ENCODE peak calls at places on chromosomes 6 and 20, in eight cellular contexts. M is activated CD4-positive, alpha-beta memory T cell treated with anti-CD3 and anti-CD28 coated beads for 36 hours; K is HCEC 1CT; X is AG20443; V is T-helper 2 cell; Y is tibial artery; P is T-helper 1 cell; B is left lung. D is an unnamed sample.

GRCh38 chr20:40630723-40631631 is 58.1 kb downstream of the MAFB start:
- DNase-seq in M (no peak), K (no peak), X (no peak), V (no peak), Y (no peak), P (no peak), B (no peak), D (no peak)

GRCh38 chr6:14612016-14612415 is 494.4 kb downstream of the CD83 start:
- DNase-seq in M (no peak), K (peak), X (peak), V (no peak), Y (no peak), P (no peak), B (no peak), D (no peak)

GRCh38 chr6:128358111-128358780 is 162.2 kb downstream of the PTPRK start:
- DNase-seq in M (no peak), K (no peak), X (peak), V (no peak), Y (no peak), P (no peak), B (no peak), D (no peak)

GRCh38 chr6:3881722-3882421 is 32.7 kb downstream of the FAM50B start:
- DNase-seq in M (no peak), K (no peak), X (no peak), V (no peak), Y (peak), P (no peak), B (no peak), D (no peak)

GRCh38 chr20:62040933-62041332 is 24.7 kb downstream of the TAF4 start:
- DNase-seq in M (no peak), K (no peak), X (no peak), V (no peak), Y (no peak), P (no peak), B (no peak), D (no peak)

GRCh38 chr20:58702859-58703648 is 10.5 kb downstream of the NPEPL1 start:
- DNase-seq in M (peak), K (no peak), X (no peak), V (no peak), Y (no peak), P (no peak), B (peak), D (no peak)

GRCh38 chr6:63527658-63528514 is 44.4 kb upstream of the LOC128125822 start:
- DNase-seq in M (no peak), K (peak), X (peak), V (no peak), Y (no peak), P (no peak), B (peak), D (no peak)

GRCh38 chr6:27303613-27304272 is 8.3 kb downstream of the POM121L2 start:
- DNase-seq in M (no peak), K (no peak), X (no peak), V (no peak), Y (no peak), P (no peak), B (no peak), D (no peak)

GRCh38 chr6:156867121-156867520 is 89.9 kb downstream of the ARID1B start:
- DNase-seq in M (no peak), K (no peak), X (no peak), V (no peak), Y (no peak), P (no peak), B (no peak), D (no peak)

GRCh38 chr6:80210618-80211017 is 104.1 kb downstream of the BCKDHB start:
- DNase-seq in M (no peak), K (no peak), X (no peak), V (no peak), Y (no peak), P (no peak), B (no peak), D (no peak)

GRCh38 chr6:108789475-108789874 is 58.7 kb upstream of the ARMC2 start:
- DNase-seq in M (no peak), K (no peak), X (no peak), V (no peak), Y (no peak), P (no peak), B (no peak), D (no peak)

GRCh38 chr20:46557231-46557956 is 6.9 kb upstream of the OCSTAMP start:
- DNase-seq in M (no peak), K (peak), X (peak), V (no peak), Y (no peak), P (no peak), B (no peak), D (peak)

GRCh38 chr6:7138921-7139358 is 31.2 kb downstream of the RREB1 start:
- DNase-seq in M (peak), K (no peak), X (no peak), V (no peak), Y (no peak), P (no peak), B (no peak), D (no peak)

GRCh38 chr6:161838306-161839035 is 564.6 kb upstream of the AGPAT4 start:
- DNase-seq in M (no peak), K (no peak), X (no peak), V (no peak), Y (no peak), P (no peak), B (no peak), D (no peak)

GRCh38 chr6:17705428-17705777 is 1.3 kb downstream of the NUP153 start:
- DNase-seq in M (no peak), K (peak), X (peak), V (no peak), Y (peak), P (no peak), B (peak), D (no peak)

GRCh38 chr20:4795394-4795793 is 73.7 kb downstream of the PRND start:
- DNase-seq in M (peak), K (peak), X (peak), V (no peak), Y (peak), P (no peak), B (no peak), D (peak)

GRCh38 chr20:48194578-48194977 is 409.3 kb upstream of the SULF2 start:
- DNase-seq in M (no peak), K (no peak), X (no peak), V (no peak), Y (no peak), P (no peak), B (no peak), D (no peak)

GRCh38 chr20:48828734-48829460 is 1.1 kb upstream of the PREX1 start:
- DNase-seq in M (no peak), K (no peak), X (no peak), V (no peak), Y (no peak), P (no peak), B (no peak), D (no peak)

GRCh38 chr20:51339721-51340450 is 202.6 kb downstream of the NFATC2 start:
- DNase-seq in M (no peak), K (no peak), X (no peak), V (no peak), Y (no peak), P (no peak), B (no peak), D (no peak)

GRCh38 chr20:23782366-23782983 is 31.7 kb upstream of the CST1 start:
- DNase-seq in M (peak), K (peak), X (peak), V (no peak), Y (no peak), P (no peak), B (no peak), D (no peak)

GRCh38 chr6:3193102-3193837 is 34.2 kb downstream of the TUBB2B start:
- DNase-seq in M (no peak), K (no peak), X (no peak), V (no peak), Y (no peak), P (no peak), B (no peak), D (no peak)

GRCh38 chr6:157759028-157759427 is 64.0 kb upstream of the SNX9 start:
- DNase-seq in M (no peak), K (no peak), X (no peak), V (no peak), Y (no peak), P (no peak), B (no peak), D (no peak)

GRCh38 chr6:25682324-25682723 is 30.3 kb downstream of the SCGN start:
- DNase-seq in M (no peak), K (no peak), X (no peak), V (no peak), Y (no peak), P (no peak), B (no peak), D (no peak)

GRCh38 chr6:31558631-31559500 is 11.5 kb downstream of the NFKBIL1 start:
- DNase-seq in M (peak), K (peak), X (peak), V (peak), Y (peak), P (peak), B (peak), D (peak)

GRCh38 chr20:61057313-61058171 is 194.5 kb upstream of the CDH4 start:
- DNase-seq in M (no peak), K (no peak), X (no peak), V (no peak), Y (no peak), P (no peak), B (no peak), D (no peak)

GRCh38 chr20:21548390-21549035 is 34.6 kb upstream of the NKX2-2 start:
- DNase-seq in M (peak), K (no peak), X (no peak), V (peak), Y (no peak), P (peak), B (no peak), D (no peak)

GRCh38 chr20:38246357-38247165 is 14.0 kb downstream of the KIAA1755 start:
- DNase-seq in M (no peak), K (no peak), X (no peak), V (no peak), Y (no peak), P (no peak), B (no peak), D (no peak)

GRCh38 chr6:13285705-13286104 is 42.6 kb downstream of the TBC1D7 start:
- DNase-seq in M (no peak), K (no peak), X (no peak), V (no peak), Y (no peak), P (no peak), B (no peak), D (no peak)

GRCh38 chr6:134217516-134218140 is 100.3 kb downstream of the SGK1 start:
- DNase-seq in M (no peak), K (no peak), X (peak), V (no peak), Y (no peak), P (no peak), B (no peak), D (no peak)

GRCh38 chr6:140811642-140812041 is 1321.1 kb upstream of the GJE1 start:
- DNase-seq in M (no peak), K (no peak), X (no peak), V (no peak), Y (no peak), P (no peak), B (no peak), D (no peak)

GRCh38 chr6:40955181-40955550 is 83.9 kb downstream of the UNC5CL start:
- DNase-seq in M (no peak), K (no peak), X (no peak), V (no peak), Y (no peak), P (no peak), B (no peak), D (no peak)

GRCh38 chr6:39444479-39445019 is 122.0 kb upstream of the KCNK16 start:
- DNase-seq in M (no peak), K (no peak), X (no peak), V (no peak), Y (no peak), P (no peak), B (no peak), D (no peak)

GRCh38 chr6:160275511-160276003 is 16.9 kb upstream of the SLC22A2 start:
- DNase-seq in M (no peak), K (no peak), X (no peak), V (no peak), Y (no peak), P (no peak), B (no peak), D (no peak)

D was measured in CD14-positive monocyte.